ENCODE peak calls at places on chromosomes 5 and 9, in ten cellular contexts. L is spleen, U is suprapubic skin, N is breast epithelium, K is Panc1, S is prostate gland, F is GM23338, H is sigmoid colon, T is GM12878, Y is HL-60. R is an unnamed sample.

GRCh38 chr5:54159153-54159836 is 151.1 kb downstream of the ARL15 start:
- DNase-seq in L (no peak), U (no peak), N (no peak), K (no peak), S (no peak), F (peak), H (no peak), T (no peak), Y (peak), R (no peak)

GRCh38 chr9:97528529-97529230 is 27.2 kb downstream of the TMOD1 start:
- DNase-seq in L (no peak), U (no peak), N (no peak), K (no peak), S (no peak), F (peak), H (no peak), T (no peak), Y (no peak), R (no peak)

GRCh38 chr9:137298401-137298982 is 3.6 kb downstream of the NRARP start:
- DNase-seq in L (no peak), U (no peak), N (no peak), K (no peak), S (no peak), F (no peak), H (no peak), T (no peak), Y (no peak), R (peak)

GRCh38 chr9:70816891-70817290 is 304.5 kb downstream of the TRPM3 start:
- DNase-seq in L (no peak), U (no peak), N (no peak), K (no peak), S (no peak), F (no peak), H (no peak), T (no peak), Y (no peak), R (no peak)

GRCh38 chr9:115615821-115616665 is 498.1 kb upstream of the TNC start:
- DNase-seq in L (no peak), U (no peak), N (no peak), K (peak), S (no peak), F (no peak), H (no peak), T (no peak), Y (no peak), R (no peak)

GRCh38 chr5:137101544-137101943 is 397.6 kb downstream of the SPOCK1 start:
- DNase-seq in L (no peak), U (no peak), N (no peak), K (no peak), S (no peak), F (no peak), H (no peak), T (no peak), Y (no peak), R (no peak)

GRCh38 chr5:65075623-65076250 is 307.0 kb downstream of the CWC27 start:
- DNase-seq in L (no peak), U (no peak), N (no peak), K (no peak), S (no peak), F (no peak), H (no peak), T (no peak), Y (no peak), R (no peak)

GRCh38 chr9:80030801-80031200 is 459.0 kb downstream of the TLE4 start:
- DNase-seq in L (no peak), U (no peak), N (no peak), K (no peak), S (no peak), F (no peak), H (no peak), T (no peak), Y (no peak), R (no peak)

GRCh38 chr5:154993461-154993860 is 20.1 kb upstream of the KIF4B start:
- DNase-seq in L (no peak), U (no peak), N (no peak), K (no peak), S (no peak), F (no peak), H (no peak), T (no peak), Y (no peak), R (no peak)

GRCh38 chr5:5340206-5340729 is 82.2 kb upstream of the ICE1 start:
- DNase-seq in L (no peak), U (peak), N (no peak), K (peak), S (no peak), F (peak), H (peak), T (no peak), Y (no peak), R (peak)

GRCh38 chr9:99778308-99778707 is 43.4 kb upstream of the NR4A3 start:
- DNase-seq in L (no peak), U (no peak), N (no peak), K (no peak), S (no peak), F (no peak), H (no peak), T (no peak), Y (no peak), R (no peak)

GRCh38 chr5:75048457-75048953 is 3.9 kb downstream of the GCNT4 start:
- DNase-seq in L (no peak), U (no peak), N (no peak), K (no peak), S (no peak), F (no peak), H (no peak), T (peak), Y (no peak), R (no peak)

GRCh38 chr5:16888694-16889124 is 47.4 kb downstream of the MYO10 start:
- DNase-seq in L (no peak), U (no peak), N (no peak), K (no peak), S (no peak), F (no peak), H (no peak), T (no peak), Y (no peak), R (no peak)

GRCh38 chr5:170885281-170885680 is 23.5 kb downstream of the RANBP17 start:
- DNase-seq in L (no peak), U (no peak), N (no peak), K (no peak), S (no peak), F (no peak), H (no peak), T (no peak), Y (no peak), R (no peak)

GRCh38 chr5:131221888-131222287 is 42.0 kb upstream of the CDC42SE2 start:
- DNase-seq in L (no peak), U (no peak), N (no peak), K (peak), S (no peak), F (no peak), H (no peak), T (no peak), Y (no peak), R (no peak)

GRCh38 chr5:112668911-112669310 is 68.8 kb upstream of the APC start:
- DNase-seq in L (no peak), U (no peak), N (no peak), K (no peak), S (no peak), F (no peak), H (no peak), T (no peak), Y (no peak), R (no peak)

GRCh38 chr5:1463326-1464095 is 18.3 kb upstream of the SLC6A3 start:
- DNase-seq in L (no peak), U (peak), N (peak), K (no peak), S (no peak), F (no peak), H (no peak), T (no peak), Y (no peak), R (no peak)

GRCh38 chr5:10454591-10455272 is 13.1 kb downstream of the ROPN1L start:
- DNase-seq in L (no peak), U (no peak), N (no peak), K (no peak), S (no peak), F (no peak), H (no peak), T (no peak), Y (no peak), R (no peak)
- H3K4me3 ChIP-seq in L (no peak), U (no peak), N (no peak), K (no peak), S (no peak), F (no peak), H (no peak), T (no peak), Y (no peak), R (no peak)

GRCh38 chr5:172806897-172807672 is 27.0 kb upstream of the ERGIC1 start:
- DNase-seq in L (peak), U (peak), N (peak), K (no peak), S (peak), F (peak), H (peak), T (peak), Y (peak), R (peak)
- TF ChIP-seq POLR2AphosphoS5 in L (peak), U (no peak), N (no peak), K (no peak), S (peak), F (no peak), H (peak), T (peak), Y (no peak), R (peak)

DNA sequence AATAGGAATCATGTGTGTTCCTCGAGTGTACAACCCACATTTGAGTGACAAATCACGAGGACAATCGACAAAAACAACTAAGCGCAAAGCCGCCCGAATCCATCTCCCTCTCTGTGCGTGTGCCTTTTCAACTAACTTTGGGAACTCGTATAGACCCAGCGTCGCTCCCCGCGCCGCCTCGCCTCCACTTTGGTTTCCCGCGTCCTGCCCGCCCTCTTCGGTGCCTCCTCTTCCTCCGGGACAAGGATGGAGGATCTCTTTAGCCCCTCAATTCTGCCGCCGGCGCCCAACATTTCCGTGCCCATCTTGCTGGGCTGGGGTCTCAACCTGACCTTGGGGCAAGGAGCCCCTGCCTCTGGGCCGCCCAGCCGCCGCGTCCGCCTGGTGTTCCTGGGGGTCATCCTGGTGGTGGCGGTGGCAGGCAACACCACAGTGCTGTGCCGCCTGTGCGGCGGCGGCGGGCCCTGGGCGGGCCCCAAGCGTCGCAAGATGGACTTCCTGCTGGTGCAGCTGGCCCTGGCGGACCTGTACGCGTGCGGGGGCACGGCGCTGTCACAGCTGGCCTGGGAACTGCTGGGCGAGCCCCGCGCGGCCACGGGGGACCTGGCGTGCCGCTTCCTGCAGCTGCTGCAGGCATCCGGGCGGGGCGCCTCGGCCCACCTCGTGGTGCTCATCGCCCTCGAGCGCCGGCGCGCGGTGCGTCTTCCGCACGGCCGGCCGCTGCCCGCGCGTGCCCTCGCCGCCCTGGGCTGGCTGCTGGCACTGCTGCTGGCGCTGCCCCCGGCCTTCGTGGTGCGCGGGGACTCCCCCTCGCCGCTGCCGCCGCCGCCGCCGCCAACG is at the start of gene GPR150:
- DNase-seq in L (peak), U (peak), N (no peak), K (no peak), S (no peak), F (peak), H (peak), T (no peak), Y (peak), R (peak)
- TF ChIP-seq CTCF in L (no peak), U (peak), N (no peak), K (peak), S (no peak), F (no peak), H (no peak), T (no peak), Y (no peak), R (no peak)

DNA sequence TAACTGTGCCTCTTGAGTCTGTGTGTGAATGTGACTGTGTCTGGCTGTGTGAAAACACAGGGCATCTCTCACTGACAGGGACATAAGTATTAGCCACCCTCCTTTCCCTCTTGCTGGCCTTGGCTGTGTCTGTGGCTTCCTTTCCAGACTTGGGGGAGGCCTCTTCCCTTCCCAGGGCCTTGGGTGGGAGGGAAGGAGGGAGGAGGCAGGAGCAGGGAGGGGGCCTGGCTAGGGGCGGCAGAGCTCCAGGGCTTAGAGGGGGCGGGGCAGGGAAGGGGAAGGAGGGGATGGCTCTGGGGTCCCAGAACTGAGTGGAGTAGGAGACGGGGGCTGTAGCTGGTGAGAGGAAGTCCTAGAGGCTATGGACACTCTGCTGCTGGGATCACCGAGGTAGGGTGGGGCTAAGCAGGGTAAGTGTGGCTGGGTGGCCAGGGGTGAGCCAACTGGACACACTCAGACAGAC is 1.7 kb downstream of the IL11RA start:
- DNase-seq in L (no peak), U (no peak), N (no peak), K (no peak), S (no peak), F (no peak), H (peak), T (no peak), Y (no peak), R (no peak)
- H3K4me3 ChIP-seq in L (no peak), U (peak), N (peak), K (no peak), S (no peak), F (no peak), H (peak), T (no peak), Y (no peak), R (no peak)

DNA sequence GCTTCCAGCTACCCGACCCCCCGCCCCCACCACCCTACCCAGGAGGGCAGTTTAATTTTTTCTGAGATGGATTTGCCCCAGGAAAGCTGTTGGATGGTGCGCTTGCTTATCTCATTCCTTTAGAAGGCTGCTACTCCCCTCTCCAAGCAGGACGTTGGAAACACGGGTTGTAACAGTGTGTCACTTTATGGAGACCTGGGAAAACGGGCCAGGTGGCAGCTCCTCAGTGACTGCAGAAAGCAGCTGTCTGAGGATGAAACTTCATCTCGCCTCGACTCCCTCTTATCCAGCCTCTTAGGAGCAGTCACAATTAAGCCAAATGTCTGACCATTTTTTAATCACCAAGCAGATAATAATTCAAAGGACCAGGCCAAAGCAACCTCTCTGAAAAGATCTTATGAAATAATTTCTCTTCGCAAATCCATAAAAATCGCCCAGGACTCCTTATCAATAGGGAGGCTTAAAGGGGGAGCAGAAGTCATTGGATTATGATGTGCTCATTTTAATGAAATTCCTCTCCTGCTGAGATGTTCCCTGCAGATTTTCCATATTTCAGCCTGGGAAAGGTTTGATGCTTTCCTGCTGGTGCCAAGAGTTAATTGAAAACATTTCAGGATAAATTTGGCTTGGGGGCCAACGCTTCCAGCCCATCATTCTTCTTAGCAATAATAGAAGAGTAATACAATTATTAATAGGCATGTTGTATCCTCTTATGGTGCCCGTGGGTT is 26.0 kb downstream of the GAS1 start:
- DNase-seq in L (no peak), U (no peak), N (no peak), K (no peak), S (no peak), F (no peak), H (no peak), T (no peak), Y (no peak), R (no peak)
- TF ChIP-seq POLR2AphosphoS5 in L (no peak), U (no peak), N (no peak), K (no peak), S (no peak), F (no peak), H (no peak), T (no peak), Y (no peak), R (no peak)

GRCh38 chr5:78887384-78888118 is 97.6 kb downstream of the ARSB start:
- DNase-seq in L (no peak), U (no peak), N (no peak), K (no peak), S (no peak), F (no peak), H (no peak), T (peak), Y (no peak), R (no peak)
- TF ChIP-seq CTCF in L (no peak), U (no peak), N (no peak), K (no peak), S (no peak), F (no peak), H (no peak), T (peak), Y (no peak), R (no peak)

GRCh38 chr5:139543423-139543991 is 17.6 kb upstream of the UBE2D2 start:
- DNase-seq in L (peak), U (no peak), N (no peak), K (no peak), S (no peak), F (peak), H (peak), T (no peak), Y (no peak), R (peak)
- H3K4me3 ChIP-seq in L (peak), U (peak), N (peak), K (no peak), S (no peak), F (peak), H (peak), T (peak), Y (no peak), R (peak)

GRCh38 chr5:173885481-173886010 is 2.6 kb upstream of the CPEB4 start:
- DNase-seq in L (no peak), U (no peak), N (no peak), K (no peak), S (no peak), F (no peak), H (no peak), T (no peak), Y (peak), R (peak)

GRCh38 chr5:173885054-173885443 is 3.1 kb upstream of the CPEB4 start:
- DNase-seq in L (no peak), U (no peak), N (no peak), K (no peak), S (no peak), F (no peak), H (no peak), T (no peak), Y (no peak), R (no peak)

GRCh38 chr5:173886157-173886556 is 2.0 kb upstream of the CPEB4 start:
- DNase-seq in L (no peak), U (no peak), N (no peak), K (no peak), S (no peak), F (no peak), H (no peak), T (no peak), Y (no peak), R (no peak)

GRCh38 chr5:173883347-173883924 is 4.7 kb upstream of the CPEB4 start:
- DNase-seq in L (no peak), U (no peak), N (no peak), K (no peak), S (no peak), F (no peak), H (no peak), T (no peak), Y (no peak), R (no peak)

DNA sequence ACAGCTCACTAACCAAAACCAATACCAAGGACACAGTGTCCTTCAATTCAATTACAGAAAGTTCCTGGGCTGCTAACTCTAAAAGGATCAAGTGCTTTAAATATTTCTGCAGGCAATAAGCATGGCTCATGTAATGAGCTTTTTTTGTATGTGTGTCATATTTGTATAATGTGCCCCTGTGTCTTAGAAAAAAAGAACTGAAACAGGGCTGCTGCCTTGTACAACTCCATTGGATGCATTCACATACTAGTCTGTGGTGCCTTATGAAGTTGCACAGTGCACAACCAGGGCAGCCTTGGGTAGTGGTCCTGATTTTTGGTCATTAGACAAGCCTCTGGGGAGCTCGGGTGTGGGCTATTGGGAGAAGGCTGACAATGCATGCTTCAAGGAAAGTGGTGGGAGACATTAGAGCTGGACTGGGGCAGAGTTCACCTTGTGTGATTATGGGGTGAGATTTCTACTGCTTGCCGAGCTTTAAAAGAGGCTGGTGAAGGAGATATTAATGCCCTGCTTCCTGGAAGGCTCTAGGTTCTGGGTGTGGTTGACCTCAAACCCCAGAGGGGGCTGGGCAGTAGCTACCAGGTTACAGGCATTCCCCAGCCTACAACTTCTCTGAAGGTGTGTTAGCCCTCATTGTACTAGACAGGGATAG is 3.6 kb upstream of the CPEB4 start:
- DNase-seq in L (no peak), U (no peak), N (no peak), K (no peak), S (no peak), F (no peak), H (no peak), T (peak), Y (no peak), R (peak)
- TF ChIP-seq POLR2AphosphoS5 in L (no peak), U (no peak), N (no peak), K (no peak), S (no peak), F (no peak), H (no peak), T (no peak), Y (no peak), R (no peak)